ENCODE peak calls at places on chromosome 3, in nine cellular contexts. E is Peyer's patch, U is psoas muscle, N is GM23338, T is thoracic aorta, B is tibial artery, X is IMR-90, A is BE2C, M is AG09319. L is an unnamed sample.

GRCh38 chr3:123883656-123884257 is 375 bp downstream of the MYLK start:
- DNase-seq in E (no peak), U (no peak), N (peak; percentile 69), T (no peak), B (no peak), X (no peak), A (no peak), M (no peak), L (no peak)

GRCh38 chr3:80308637-80309036 is 540.8 kb upstream of the ROBO1 start:
- DNase-seq in E (no peak), U (no peak), N (no peak), T (no peak), B (no peak), X (no peak), A (no peak), M (no peak), L (no peak)

GRCh38 chr3:36871379-36872126 is 73.3 kb downstream of the TRANK1 start:
- DNase-seq in E (no peak), U (no peak), N (peak; percentile 13), T (no peak), B (no peak), X (peak; percentile 65), A (no peak), M (no peak), L (no peak)

GRCh38 chr3:146558811-146559210 is 14.4 kb upstream of the PLSCR1 start:
- DNase-seq in E (no peak), U (no peak), N (no peak), T (no peak), B (no peak), X (no peak), A (no peak), M (no peak), L (no peak)

GRCh38 chr3:87696276-87697013 is 362.4 kb downstream of the CGGBP1 start:
- DNase-seq in E (no peak), U (no peak), N (peak; percentile 6), T (no peak), B (no peak), X (no peak), A (no peak), M (no peak), L (no peak)

GRCh38 chr3:168914662-168915061 is 748.9 kb downstream of the MECOM start:
- DNase-seq in E (no peak), U (no peak), N (peak; percentile 19), T (no peak), B (no peak), X (peak; percentile 6), A (no peak), M (no peak), L (no peak)

GRCh38 chr3:53137221-53137620 is 7.0 kb upstream of the RFT1 start:
- DNase-seq in E (no peak), U (no peak), N (no peak), T (no peak), B (no peak), X (no peak), A (no peak), M (no peak), L (no peak)

GRCh38 chr3:53788038-53788437 is 58.2 kb downstream of the CHDH start:
- DNase-seq in E (no peak), U (no peak), N (no peak), T (no peak), B (no peak), X (no peak), A (no peak), M (no peak), L (no peak)

GRCh38 chr3:170410428-170411029 is 8.1 kb upstream of the CLDN11 start:
- DNase-seq in E (no peak), U (no peak), N (peak; percentile 39), T (no peak), B (no peak), X (no peak), A (no peak), M (no peak), L (no peak)

GRCh38 chr3:186909078-186909853 is 21.1 kb upstream of the ST6GAL1 start:
- DNase-seq in E (peak; percentile 88), U (no peak), N (peak; percentile 63), T (no peak), B (no peak), X (no peak), A (no peak), M (no peak), L (peak; percentile 39)

GRCh38 chr3:61425356-61425755 is 136.0 kb upstream of the PTPRG start:
- DNase-seq in E (no peak), U (no peak), N (no peak), T (no peak), B (no peak), X (no peak), A (no peak), M (no peak), L (no peak)

GRCh38 chr3:143897558-143898305 is 49.5 kb upstream of the SLC9A9 start:
- DNase-seq in E (no peak), U (no peak), N (peak; percentile 47), T (no peak), B (no peak), X (peak; percentile 49), A (no peak), M (no peak), L (no peak)

GRCh38 chr3:143901105-143901504 is 52.8 kb upstream of the SLC9A9 start:
- DNase-seq in E (no peak), U (no peak), N (no peak), T (no peak), B (no peak), X (peak; percentile 83), A (no peak), M (peak; percentile 75), L (no peak)

GRCh38 chr3:143896486-143896885 is 48.2 kb upstream of the SLC9A9 start:
- DNase-seq in E (no peak), U (no peak), N (no peak), T (no peak), B (no peak), X (no peak), A (no peak), M (no peak), L (no peak)

DNA sequence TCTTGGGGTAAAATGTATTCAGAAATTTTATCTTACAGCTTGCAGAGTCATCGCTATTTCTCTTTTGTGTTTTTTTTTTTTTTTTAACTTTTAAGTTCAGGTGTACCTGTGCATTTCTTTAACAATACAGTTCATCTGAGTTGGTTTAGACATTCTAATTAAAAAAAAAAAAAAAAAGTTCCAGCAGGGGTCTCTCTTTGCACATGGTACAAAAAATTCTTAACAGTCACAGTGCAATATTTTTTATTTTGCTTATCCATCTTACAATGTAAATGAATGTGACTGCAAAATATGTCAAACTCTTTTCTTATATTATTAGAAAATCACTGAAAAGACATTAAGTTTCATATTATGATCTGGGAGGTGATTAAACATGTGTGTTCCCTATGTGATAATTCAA is 47.5 kb upstream of the SLC9A9 start:
- DNase-seq in E (no peak), U (no peak), N (no peak), T (no peak), B (no peak), X (peak; percentile 2), A (no peak), M (no peak), L (no peak)
- TF ChIP-seq CTCF in E (no peak), U (peak; percentile 19), N (peak; percentile 47), T (no peak), B (no peak), X (peak; percentile 50), A (peak; percentile 13), M (peak; percentile 21), L (peak; percentile 56)

GRCh38 chr3:12286927-12287726 is 1.7 kb upstream of the PPARG start:
- DNase-seq in E (no peak), U (peak; percentile 51), N (peak; percentile 61), T (no peak), B (no peak), X (no peak), A (peak; percentile 10), M (no peak), L (no peak)
- TF ChIP-seq CTCF in E (peak; percentile 22), U (no peak), N (no peak), T (no peak), B (no peak), X (no peak), A (no peak), M (peak; percentile 28), L (no peak)

GRCh38 chr3:55989351-55989750 is 478.9 kb downstream of the ERC2 start:
- DNase-seq in E (no peak), U (no peak), N (no peak), T (no peak), B (no peak), X (no peak), A (no peak), M (no peak), L (no peak)
- TF ChIP-seq CTCF in E (no peak), U (no peak), N (no peak), T (no peak), B (no peak), X (no peak), A (no peak), M (no peak), L (no peak)

GRCh38 chr3:14857506-14857905 is 38.7 kb downstream of the FGD5 start:
- DNase-seq in E (no peak), U (no peak), N (peak; percentile 39), T (no peak), B (no peak), X (no peak), A (no peak), M (no peak), L (no peak)
- TF ChIP-seq CTCF in E (peak; percentile 36), U (no peak), N (peak; percentile 39), T (no peak), B (no peak), X (no peak), A (peak; percentile 56), M (no peak), L (no peak)

L was measured in activated B cell treated with CpG ODN at 0.5 μM for 24 hours.